ENCODE peak calls at places on chromosomes 16 and 17, in eight cellular contexts. P is mammary epithelial cell; B is RWPE1; Y is CD4-positive, alpha-beta T cell; W is body of pancreas; J is A549; N is mesothelial cell of epicardium; I is lower leg skin. O is an unnamed sample.

GRCh38 chr17:36942631-36943125 is 5.4 kb downstream of the LHX1 start:
- DNase-seq in P (no peak), B (no peak), Y (no peak), W (no peak), J (no peak), N (no peak), I (no peak), O (peak)

GRCh38 chr16:77679901-77680300 is 42.4 kb upstream of the NUDT7 start:
- DNase-seq in P (no peak), B (no peak), Y (no peak), W (no peak), J (no peak), N (no peak), I (no peak), O (no peak)

GRCh38 chr16:67499159-67499558 is 15.8 kb upstream of the AGRP start:
- DNase-seq in P (no peak), B (no peak), Y (no peak), W (no peak), J (no peak), N (no peak), I (no peak), O (no peak)

GRCh38 chr17:81064746-81065475 is 30.0 kb downstream of the BAIAP2 start:
- DNase-seq in P (no peak), B (no peak), Y (no peak), W (no peak), J (no peak), N (no peak), I (no peak), O (no peak)

GRCh38 chr17:8494021-8494420 is 58.3 kb downstream of the NDEL1 start:
- DNase-seq in P (no peak), B (no peak), Y (no peak), W (no peak), J (no peak), N (no peak), I (no peak), O (no peak)

GRCh38 chr17:77405867-77406513 is 265.2 kb downstream of the SEC14L1 start:
- DNase-seq in P (no peak), B (no peak), Y (no peak), W (no peak), J (no peak), N (no peak), I (no peak), O (no peak)

GRCh38 chr17:74591503-74591902 is 580 bp downstream of the CD300LD start:
- DNase-seq in P (no peak), B (no peak), Y (no peak), W (no peak), J (no peak), N (no peak), I (no peak), O (no peak)

GRCh38 chr17:57466042-57466471 is 209.7 kb downstream of the MSI2 start:
- DNase-seq in P (no peak), B (no peak), Y (no peak), W (no peak), J (no peak), N (no peak), I (no peak), O (no peak)

GRCh38 chr17:33927732-33928133 is 327.4 kb upstream of the CCL2 start:
- DNase-seq in P (no peak), B (peak), Y (no peak), W (no peak), J (peak), N (no peak), I (no peak), O (no peak)

GRCh38 chr17:63772801-63773271 is 561 bp downstream of the CCDC47 start:
- DNase-seq in P (peak), B (no peak), Y (no peak), W (no peak), J (no peak), N (no peak), I (no peak), O (no peak)

GRCh38 chr16:71746442-71747046 is 22.0 kb upstream of the PHLPP2 start:
- DNase-seq in P (peak), B (peak), Y (peak), W (no peak), J (peak), N (no peak), I (no peak), O (no peak)

GRCh38 chr17:52143536-52143935 is 15.0 kb downstream of the CA10 start:
- DNase-seq in P (no peak), B (no peak), Y (no peak), W (no peak), J (no peak), N (no peak), I (no peak), O (no peak)

GRCh38 chr17:41617136-41617535 is 4.6 kb upstream of the KRT16 start:
- DNase-seq in P (peak), B (no peak), Y (no peak), W (no peak), J (no peak), N (no peak), I (no peak), O (peak)

DNA sequence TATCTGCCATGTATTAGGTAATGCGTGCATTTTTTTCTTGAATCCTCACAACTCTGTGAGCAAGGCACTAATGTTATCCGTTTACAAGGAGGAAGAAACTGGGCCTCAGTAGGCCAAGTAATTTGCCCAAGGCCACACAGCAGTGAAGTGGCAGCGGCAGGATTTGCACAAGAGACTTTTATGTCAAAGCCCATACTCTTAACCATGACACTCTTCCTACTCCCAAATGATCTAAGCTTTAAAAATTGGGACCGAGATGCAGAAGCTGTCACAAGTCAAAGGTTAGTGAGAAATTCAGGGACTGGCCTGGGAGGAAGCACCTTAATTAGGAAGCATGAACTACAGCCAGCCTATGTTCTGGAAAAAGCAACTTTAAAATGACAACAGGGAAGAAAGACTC is 10.7 kb downstream of the MAP3K14 start:
- DNase-seq in P (no peak), B (no peak), Y (no peak), W (no peak), J (no peak), N (no peak), I (no peak), O (no peak)
- TF ChIP-seq CTCF in P (no peak), B (no peak), Y (no peak), W (no peak), J (no peak), N (no peak), I (no peak), O (no peak)

GRCh38 chr17:47318197-47318918 is 5.4 kb upstream of the EFCAB13 start:
- DNase-seq in P (no peak), B (no peak), Y (no peak), W (no peak), J (no peak), N (no peak), I (no peak), O (no peak)
- TF ChIP-seq CTCF in P (no peak), B (no peak), Y (no peak), W (no peak), J (no peak), N (no peak), I (no peak), O (no peak)

GRCh38 chr16:79767597-79768280 is 167.2 kb upstream of the MAF start:
- DNase-seq in P (peak), B (no peak), Y (no peak), W (no peak), J (no peak), N (no peak), I (no peak), O (no peak)
- TF ChIP-seq CTCF in P (peak), B (no peak), Y (no peak), W (peak), J (peak), N (no peak), I (no peak), O (no peak)

DNA sequence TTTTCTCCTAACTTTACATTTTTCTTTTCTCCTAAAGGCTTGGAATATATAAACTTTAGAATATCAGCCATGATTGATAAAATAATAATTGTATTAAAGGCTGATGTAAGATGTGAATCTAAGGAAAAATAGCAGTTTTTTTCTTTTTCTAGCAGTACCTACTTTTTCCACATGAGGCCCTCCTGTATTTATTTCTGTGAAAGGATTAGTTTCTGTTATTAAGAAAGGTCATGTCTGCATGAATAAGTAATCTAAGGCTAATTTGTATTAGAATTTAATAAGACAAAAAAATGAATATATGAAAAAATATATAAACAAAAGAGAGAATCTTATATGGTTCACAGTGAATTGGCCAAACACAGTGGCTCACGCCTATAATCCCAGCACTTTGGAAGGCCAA is 85.3 kb downstream of the STXBP4 start:
- DNase-seq in P (no peak), B (peak), Y (no peak), W (no peak), J (no peak), N (no peak), I (no peak), O (no peak)
- TF ChIP-seq CTCF in P (peak), B (peak), Y (no peak), W (peak), J (peak), N (peak), I (no peak), O (peak)

O was measured in glutamatergic neuron.